ENCODE peak calls at places on chromosome 13, in four cellular contexts. One of them, this sample, is unnamed.

GRCh38 chr13:26629260-26629659 is 71.8 kb downstream of the WASF3 start:
- DNase-seq in lung microvascular endothelial cell: peak
- DNase-seq in brain microvascular endothelial cell: peak
- DNase-seq in EH: no peak
- DNase-seq in this sample: no peak

GRCh38 chr13:42445354-42445753 is 128.6 kb upstream of the TNFSF11 start:
- DNase-seq in lung microvascular endothelial cell: no peak
- DNase-seq in brain microvascular endothelial cell: no peak
- DNase-seq in EH: no peak
- DNase-seq in this sample: no peak

GRCh38 chr13:25406377-25406776 is 34.6 kb downstream of the ATP8A2 start:
- DNase-seq in lung microvascular endothelial cell: no peak
- DNase-seq in brain microvascular endothelial cell: peak
- DNase-seq in EH: no peak
- DNase-seq in this sample: no peak

GRCh38 chr13:30905932-30906383 is at the start of gene MEDAG:
- DNase-seq in lung microvascular endothelial cell: peak
- DNase-seq in brain microvascular endothelial cell: peak
- DNase-seq in EH: peak
- DNase-seq in this sample: no peak

GRCh38 chr13:112718318-112718717 is 28.5 kb downstream of the ATP11A start:
- DNase-seq in lung microvascular endothelial cell: no peak
- DNase-seq in brain microvascular endothelial cell: no peak
- DNase-seq in EH: no peak
- DNase-seq in this sample: no peak

GRCh38 chr13:65339236-65339635 is 1890.9 kb downstream of the PCDH9 start:
- DNase-seq in lung microvascular endothelial cell: no peak
- DNase-seq in brain microvascular endothelial cell: peak
- DNase-seq in EH: peak
- DNase-seq in this sample: no peak

GRCh38 chr13:78603240-78603947 is at the start of gene POU4F1:
- DNase-seq in lung microvascular endothelial cell: peak
- DNase-seq in brain microvascular endothelial cell: no peak
- DNase-seq in EH: peak
- DNase-seq in this sample: peak

GRCh38 chr13:107882708-107883560 is 332.4 kb downstream of the LIG4 start:
- DNase-seq in lung microvascular endothelial cell: no peak
- DNase-seq in brain microvascular endothelial cell: no peak
- DNase-seq in EH: no peak
- DNase-seq in this sample: no peak

GRCh38 chr13:50127017-50127725 is 111.9 kb downstream of the KCNRG start:
- DNase-seq in lung microvascular endothelial cell: peak
- DNase-seq in brain microvascular endothelial cell: no peak
- DNase-seq in EH: no peak
- DNase-seq in this sample: no peak

GRCh38 chr13:112791662-112792440 is 102.0 kb downstream of the ATP11A start:
- DNase-seq in lung microvascular endothelial cell: peak
- DNase-seq in brain microvascular endothelial cell: no peak
- DNase-seq in EH: no peak
- DNase-seq in this sample: no peak

GRCh38 chr13:98892821-98893220 is 85.0 kb downstream of the DOCK9 start:
- DNase-seq in lung microvascular endothelial cell: no peak
- DNase-seq in brain microvascular endothelial cell: no peak
- DNase-seq in EH: peak
- DNase-seq in this sample: no peak

GRCh38 chr13:88000787-88001186 is 329.6 kb downstream of the SLITRK5 start:
- DNase-seq in lung microvascular endothelial cell: no peak
- DNase-seq in brain microvascular endothelial cell: no peak
- DNase-seq in EH: no peak
- DNase-seq in this sample: no peak

GRCh38 chr13:55437162-55437561 is 1703.6 kb upstream of the PRR20A start:
- DNase-seq in lung microvascular endothelial cell: no peak
- DNase-seq in brain microvascular endothelial cell: no peak
- DNase-seq in EH: no peak
- DNase-seq in this sample: no peak

GRCh38 chr13:33764716-33765115 is 53.2 kb upstream of the RFC3 start:
- DNase-seq in lung microvascular endothelial cell: no peak
- DNase-seq in brain microvascular endothelial cell: no peak
- DNase-seq in EH: no peak
- DNase-seq in this sample: no peak

GRCh38 chr13:45179428-45179827 is 21.4 kb downstream of the KCTD4 start:
- DNase-seq in lung microvascular endothelial cell: no peak
- DNase-seq in brain microvascular endothelial cell: no peak
- DNase-seq in EH: peak
- DNase-seq in this sample: no peak

GRCh38 chr13:47901451-47901850 is 99.6 kb downstream of the SUCLA2 start:
- DNase-seq in lung microvascular endothelial cell: no peak
- DNase-seq in brain microvascular endothelial cell: peak
- DNase-seq in EH: peak
- DNase-seq in this sample: no peak

GRCh38 chr13:47241446-47241845 is 344.6 kb upstream of the HTR2A start:
- DNase-seq in lung microvascular endothelial cell: no peak
- DNase-seq in brain microvascular endothelial cell: no peak
- DNase-seq in EH: no peak
- DNase-seq in this sample: no peak

GRCh38 chr13:103497404-103497803 is 431.2 kb upstream of the SLC10A2 start:
- DNase-seq in lung microvascular endothelial cell: no peak
- DNase-seq in brain microvascular endothelial cell: no peak
- DNase-seq in EH: no peak
- DNase-seq in this sample: no peak

GRCh38 chr13:47679391-47679790 is 321.7 kb downstream of the SUCLA2 start:
- DNase-seq in lung microvascular endothelial cell: no peak
- DNase-seq in brain microvascular endothelial cell: peak
- DNase-seq in EH: peak
- DNase-seq in this sample: no peak

GRCh38 chr13:25905411-25906010 is 146.3 kb downstream of the SHISA2 start:
- DNase-seq in lung microvascular endothelial cell: no peak
- DNase-seq in brain microvascular endothelial cell: no peak
- DNase-seq in EH: no peak
- DNase-seq in this sample: no peak

GRCh38 chr13:105847532-105848295 is 687.7 kb downstream of the EFNB2 start:
- DNase-seq in lung microvascular endothelial cell: peak
- DNase-seq in brain microvascular endothelial cell: no peak
- DNase-seq in EH: no peak
- DNase-seq in this sample: no peak

GRCh38 chr13:104466016-104466415 is 1399.8 kb upstream of the SLC10A2 start:
- DNase-seq in lung microvascular endothelial cell: no peak
- DNase-seq in brain microvascular endothelial cell: no peak
- DNase-seq in EH: no peak
- DNase-seq in this sample: no peak

GRCh38 chr13:19644947-19645439 is 11.5 kb downstream of the MPHOSPH8 start:
- DNase-seq in lung microvascular endothelial cell: no peak
- DNase-seq in brain microvascular endothelial cell: no peak
- DNase-seq in EH: no peak
- DNase-seq in this sample: no peak

GRCh38 chr13:29978211-29978610 is 127.8 kb upstream of the UBL3 start:
- DNase-seq in lung microvascular endothelial cell: no peak
- DNase-seq in brain microvascular endothelial cell: no peak
- DNase-seq in EH: peak
- DNase-seq in this sample: no peak

GRCh38 chr13:27793377-27794074 is 1.2 kb downstream of the GSX1 start:
- DNase-seq in lung microvascular endothelial cell: no peak
- DNase-seq in brain microvascular endothelial cell: no peak
- DNase-seq in EH: no peak
- DNase-seq in this sample: no peak

GRCh38 chr13:110466261-110466660 is 95.3 kb downstream of the RAB20 start:
- DNase-seq in lung microvascular endothelial cell: no peak
- DNase-seq in brain microvascular endothelial cell: no peak
- DNase-seq in EH: no peak
- DNase-seq in this sample: no peak

GRCh38 chr13:54628383-54628782 is 1599.8 kb downstream of the OLFM4 start:
- DNase-seq in lung microvascular endothelial cell: no peak
- DNase-seq in brain microvascular endothelial cell: no peak
- DNase-seq in EH: no peak
- DNase-seq in this sample: no peak

GRCh38 chr13:51921790-51922740 is 60.3 kb downstream of the CCDC70 start:
- DNase-seq in lung microvascular endothelial cell: no peak
- DNase-seq in brain microvascular endothelial cell: no peak
- DNase-seq in EH: no peak
- DNase-seq in this sample: no peak

GRCh38 chr13:66958611-66959010 is 271.5 kb downstream of the PCDH9 start:
- DNase-seq in lung microvascular endothelial cell: no peak
- DNase-seq in brain microvascular endothelial cell: no peak
- DNase-seq in EH: no peak
- DNase-seq in this sample: no peak

GRCh38 chr13:25971499-25972145 is 80.2 kb downstream of the SHISA2 start:
- DNase-seq in lung microvascular endothelial cell: no peak
- DNase-seq in brain microvascular endothelial cell: no peak
- DNase-seq in EH: no peak
- DNase-seq in this sample: no peak

This sample was measured in T1000.